ENCODE peak calls at places on chromosomes 11 and 22, in six cellular contexts. U is mucosa of descending colon, C is OCI-LY7, A is retinal pigment epithelial cell, G is right atrium auricular region, H is heart left ventricle. Z is an unnamed sample.

GRCh38 chr11:707817-708420 is 1.9 kb downstream of the EPS8L2 start:
- DNase-seq in U (no peak), C (no peak), A (no peak), G (no peak), H (no peak), Z (no peak)

GRCh38 chr11:46491661-46492331 is 100.2 kb upstream of the CHRM4 start:
- DNase-seq in U (no peak), C (no peak), A (no peak), G (no peak), H (no peak), Z (no peak)

GRCh38 chr11:113373306-113373705 is 14.3 kb upstream of the ANKK1 start:
- DNase-seq in U (no peak), C (no peak), A (no peak), G (no peak), H (no peak), Z (no peak)

GRCh38 chr22:48257690-48258065 is 1495.2 kb downstream of the TBC1D22A start:
- DNase-seq in U (no peak), C (no peak), A (no peak), G (no peak), H (no peak), Z (no peak)

GRCh38 chr11:19802773-19803293 is 90.2 kb downstream of the NAV2 start:
- DNase-seq in U (no peak), C (no peak), A (no peak), G (no peak), H (no peak), Z (no peak)

GRCh38 chr22:24335529-24335928 is 64.9 kb downstream of the SPECC1L start:
- DNase-seq in U (no peak), C (no peak), A (no peak), G (no peak), H (no peak), Z (no peak)

GRCh38 chr11:131951146-131951545 is 580.7 kb downstream of the NTM start:
- DNase-seq in U (no peak), C (no peak), A (no peak), G (no peak), H (no peak), Z (no peak)

GRCh38 chr22:29328566-29329500 is 13.3 kb upstream of the RASL10A start:
- DNase-seq in U (peak; percentile 43), C (no peak), A (no peak), G (no peak), H (no peak), Z (no peak)

GRCh38 chr11:128324531-128325141 is 262.7 kb downstream of the ETS1 start:
- DNase-seq in U (peak; percentile 55), C (no peak), A (no peak), G (no peak), H (no peak), Z (no peak)

GRCh38 chr22:38707346-38707745 is 1.6 kb downstream of the GTPBP1 start:
- DNase-seq in U (no peak), C (no peak), A (no peak), G (no peak), H (no peak), Z (no peak)

GRCh38 chr22:38706885-38707180 is 1.1 kb downstream of the GTPBP1 start:
- DNase-seq in U (no peak), C (no peak), A (no peak), G (no peak), H (no peak), Z (no peak)

GRCh38 chr22:38706101-38706884 is 549 bp downstream of the GTPBP1 start:
- DNase-seq in U (peak; percentile 78), C (peak; percentile 20), A (no peak), G (peak; percentile 69), H (peak; percentile 48), Z (no peak)

GRCh38 chr22:38704568-38705234 is 1.0 kb upstream of the GTPBP1 start:
- DNase-seq in U (no peak), C (peak; percentile 20), A (no peak), G (no peak), H (no peak), Z (no peak)

GRCh38 chr22:38705235-38706100 is at the start of gene GTPBP1:
- DNase-seq in U (peak; percentile 98), C (peak; percentile 100), A (peak; percentile 100), G (peak; percentile 100), H (peak; percentile 99), Z (peak; percentile 100)
- TF ChIP-seq CTCF in U (peak; percentile 12), C (no peak), A (no peak), G (no peak), H (peak; percentile 31), Z (no peak)

DNA sequence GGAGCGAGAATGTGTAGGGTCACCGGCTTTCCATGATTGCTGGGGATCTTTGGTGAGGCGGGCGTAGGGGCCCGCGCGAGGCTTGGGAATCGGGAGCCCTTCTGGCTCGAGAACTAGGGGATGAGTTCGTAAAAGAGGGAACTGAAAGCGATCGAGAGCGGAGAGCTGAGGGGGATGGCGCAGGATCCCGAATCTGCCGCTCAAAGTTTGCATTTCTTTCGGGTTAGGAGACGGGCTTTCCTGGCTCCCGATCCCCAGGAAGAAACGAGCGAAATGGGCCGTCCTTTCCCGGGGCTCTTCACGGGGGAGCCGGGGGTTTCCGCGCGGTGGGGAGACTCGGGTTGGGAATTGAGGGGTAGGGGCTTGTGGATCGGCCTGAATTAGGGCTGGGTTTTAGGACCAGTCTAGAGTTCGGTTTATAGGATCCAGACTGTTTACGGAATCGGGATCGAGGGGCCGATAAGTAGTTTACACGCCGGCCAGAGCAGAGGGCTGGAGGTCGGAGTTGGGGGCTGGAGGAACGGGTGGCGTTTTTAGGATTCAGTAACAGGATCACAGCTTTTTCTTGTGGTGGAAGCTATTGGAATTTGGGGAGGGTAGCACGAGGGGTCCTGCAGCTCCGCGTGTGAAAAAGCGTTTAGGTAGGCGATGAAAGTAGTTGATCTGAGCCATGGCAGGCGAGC is 1.3 kb downstream of the PKNOX2 start:
- DNase-seq in U (no peak), C (no peak), A (no peak), G (no peak), H (no peak), Z (no peak)
- H3K4me3 ChIP-seq in U (peak overlapping the region; percentile 22), C (no peak overlapping the region), A (peak overlapping the region; percentile 60), G (peak overlapping the region; percentile 71), H (peak overlapping the region; percentile 80), Z (peak overlapping the region; percentile 57)

GRCh38 chr11:108873305-108873704 is 208.4 kb downstream of the DDX10 start:
- DNase-seq in U (no peak), C (no peak), A (no peak), G (no peak), H (no peak), Z (no peak)

GRCh38 chr11:108872781-108873291 is 208.0 kb downstream of the DDX10 start:
- DNase-seq in U (no peak), C (no peak), A (no peak), G (no peak), H (no peak), Z (no peak)

GRCh38 chr11:108870373-108871020 is 205.6 kb downstream of the DDX10 start:
- DNase-seq in U (no peak), C (no peak), A (peak; percentile 41), G (no peak), H (no peak), Z (peak; percentile 50)

GRCh38 chr11:108871867-108872266 is 207.0 kb downstream of the DDX10 start:
- DNase-seq in U (no peak), C (no peak), A (no peak), G (no peak), H (no peak), Z (no peak)

DNA sequence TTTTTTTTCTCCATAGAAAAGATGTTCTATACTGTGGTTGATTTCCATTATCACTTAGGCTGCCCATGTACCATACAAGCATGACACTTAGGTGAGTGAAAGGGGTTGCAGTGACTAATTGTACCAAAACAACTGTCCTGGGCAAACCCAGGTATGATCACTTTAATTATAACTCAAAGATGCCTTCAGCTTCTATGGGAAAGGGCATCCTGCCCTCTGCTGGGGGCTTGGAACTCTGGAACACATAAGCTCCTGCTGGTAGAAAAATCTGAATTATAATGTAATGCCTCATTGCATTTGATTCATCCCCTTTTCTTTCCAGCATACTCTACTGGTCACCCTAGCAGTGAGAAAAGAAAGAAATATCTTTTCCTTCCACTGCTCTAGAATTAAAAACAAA is 206.3 kb downstream of the DDX10 start:
- DNase-seq in U (no peak), C (peak; percentile 30), A (no peak), G (no peak), H (no peak), Z (no peak)
- TF ChIP-seq CTCF in U (no peak), C (peak; percentile 66), A (peak; percentile 76), G (peak; percentile 60), H (peak; percentile 71), Z (peak; percentile 55)

GRCh38 chr11:2929880-2930704 is 872 bp upstream of the PHLDA2 start:
- DNase-seq in U (peak; percentile 84), C (no peak), A (no peak), G (no peak), H (peak; percentile 61), Z (no peak)
- H3K4me3 ChIP-seq in U (no peak overlapping the region), C (no peak overlapping the region), A (peak overlapping the region; percentile 46), G (peak overlapping the region; percentile 60), H (peak overlapping the region; percentile 62), Z (peak overlapping the region; percentile 77)

GRCh38 chr22:38867124-38867455 is 4.9 kb downstream of the CBX6 start:
- DNase-seq in U (no peak), C (no peak), A (no peak), G (no peak), H (no peak), Z (no peak)

GRCh38 chr22:38864361-38865191 is 7.4 kb downstream of the CBX6 start:
- DNase-seq in U (no peak), C (no peak), A (no peak), G (no peak), H (peak; percentile 83), Z (no peak)

GRCh38 chr22:38865201-38866023 is 6.6 kb downstream of the CBX6 start:
- DNase-seq in U (no peak), C (no peak), A (no peak), G (no peak), H (no peak), Z (no peak)

GRCh38 chr22:38866399-38867123 is 5.5 kb downstream of the CBX6 start:
- DNase-seq in U (no peak), C (no peak), A (no peak), G (no peak), H (no peak), Z (no peak)

DNA sequence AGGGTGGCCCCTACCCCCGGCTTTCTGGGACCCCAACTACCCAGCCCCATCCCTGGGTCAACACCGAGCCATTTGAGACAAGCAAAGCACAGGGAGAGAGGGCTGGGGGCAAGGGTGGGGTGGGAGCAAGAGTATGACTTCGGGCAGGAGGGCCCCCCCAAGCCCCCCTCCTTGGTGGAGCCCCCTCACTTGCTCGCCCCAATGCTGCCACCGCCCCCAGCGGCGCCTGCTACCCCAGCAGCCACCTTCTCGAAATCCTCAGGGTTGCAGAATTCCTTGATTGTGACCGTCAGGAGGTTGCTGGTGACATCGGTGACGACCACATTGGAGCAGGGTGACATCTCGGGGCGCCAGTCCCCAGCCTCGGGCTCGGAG is 6.0 kb downstream of the CBX6 start:
- DNase-seq in U (no peak), C (no peak), A (no peak), G (no peak), H (no peak), Z (no peak)
- TF ChIP-seq CTCF in U (no peak), C (no peak), A (no peak), G (no peak), H (no peak), Z (no peak)